ENCODE peak calls at places on chromosomes 12 and 14, in nine cellular contexts. S is CD8-positive, alpha-beta T cell; C is cardiac fibroblast; I is ascending aorta; D is neural crest cell; B is astrocyte of the cerebellum; L is spleen; A is GM23338; T is activated CD8-positive, alpha-beta T cell treated with anti-CD3 and anti-CD28 coated beads for 36 hours. G is an unnamed sample.

GRCh38 chr12:53325539-53326061 is 4.2 kb upstream of the AAAS start:
- DNase-seq in S (peak; percentile 59), C (no peak), I (no peak), D (peak; percentile 44), B (no peak), L (peak; percentile 86), A (peak; percentile 53), T (peak; percentile 47), G (no peak)

GRCh38 chr12:14567311-14568195 is at the start of gene PLBD1:
- DNase-seq in S (no peak), C (peak; percentile 30), I (no peak), D (peak; percentile 37), B (no peak), L (peak; percentile 90), A (peak; percentile 88), T (peak; percentile 36), G (peak; percentile 55)

GRCh38 chr12:1553987-1554982 is 40.1 kb downstream of the FBXL14 start:
- DNase-seq in S (no peak), C (no peak), I (no peak), D (no peak), B (no peak), L (no peak), A (no peak), T (peak; percentile 87), G (no peak)

GRCh38 chr12:98262886-98263285 is 252.5 kb upstream of the TMPO start:
- DNase-seq in S (no peak), C (no peak), I (no peak), D (no peak), B (peak; percentile 15), L (no peak), A (peak; percentile 57), T (no peak), G (no peak)

GRCh38 chr12:82705774-82706173 is 19.1 kb downstream of the TMTC2 start:
- DNase-seq in S (no peak), C (no peak), I (no peak), D (no peak), B (no peak), L (no peak), A (no peak), T (no peak), G (no peak)

GRCh38 chr14:55518391-55518790 is 61.6 kb upstream of the KTN1 start:
- DNase-seq in S (no peak), C (no peak), I (no peak), D (no peak), B (no peak), L (no peak), A (no peak), T (no peak), G (no peak)

GRCh38 chr14:104865069-104865630 is at the start of gene CEP170B:
- DNase-seq in S (peak; percentile 63), C (no peak), I (no peak), D (no peak), B (no peak), L (peak; percentile 74), A (peak; percentile 57), T (no peak), G (no peak)

GRCh38 chr12:54603173-54603814 is 14.8 kb upstream of the PPP1R1A start:
- DNase-seq in S (peak; percentile 70), C (peak; percentile 87), I (no peak), D (peak; percentile 55), B (peak; percentile 41), L (peak; percentile 79), A (peak; percentile 85), T (peak; percentile 85), G (peak; percentile 63)

GRCh38 chr12:42588981-42589464 is 523 bp downstream of the PRICKLE1 start:
- DNase-seq in S (no peak), C (peak; percentile 41), I (no peak), D (peak; percentile 39), B (no peak), L (peak; percentile 79), A (peak; percentile 83), T (peak; percentile 11), G (no peak)
- TF ChIP-seq CTCF in S (no peak), C (peak; percentile 51), I (peak; percentile 60), D (peak; percentile 69), B (peak; percentile 63), L (peak; percentile 54), A (peak; percentile 81), T (no peak), G (no peak)

GRCh38 chr12:7017870-7018349 is 366 bp downstream of the LPCAT3 start:
- DNase-seq in S (no peak), C (no peak), I (no peak), D (no peak), B (no peak), L (no peak), A (no peak), T (peak; percentile 51), G (peak; percentile 47)
- TF ChIP-seq CTCF in S (no peak), C (no peak), I (no peak), D (no peak), B (no peak), L (no peak), A (no peak), T (no peak), G (no peak)

GRCh38 chr12:91180162-91180561 is 2.5 kb downstream of the DCN start:
- DNase-seq in S (no peak), C (no peak), I (no peak), D (no peak), B (no peak), L (no peak), A (no peak), T (no peak), G (no peak)

GRCh38 chr12:91179315-91179714 is 3.3 kb downstream of the DCN start:
- DNase-seq in S (no peak), C (peak; percentile 84), I (no peak), D (no peak), B (no peak), L (no peak), A (no peak), T (no peak), G (no peak)

GRCh38 chr12:91178801-91179200 is 3.8 kb downstream of the DCN start:
- DNase-seq in S (no peak), C (no peak), I (no peak), D (no peak), B (no peak), L (no peak), A (no peak), T (no peak), G (no peak)

GRCh38 chr12:91177380-91177779 is 5.2 kb downstream of the DCN start:
- DNase-seq in S (no peak), C (no peak), I (no peak), D (no peak), B (no peak), L (no peak), A (no peak), T (no peak), G (no peak)

DNA sequence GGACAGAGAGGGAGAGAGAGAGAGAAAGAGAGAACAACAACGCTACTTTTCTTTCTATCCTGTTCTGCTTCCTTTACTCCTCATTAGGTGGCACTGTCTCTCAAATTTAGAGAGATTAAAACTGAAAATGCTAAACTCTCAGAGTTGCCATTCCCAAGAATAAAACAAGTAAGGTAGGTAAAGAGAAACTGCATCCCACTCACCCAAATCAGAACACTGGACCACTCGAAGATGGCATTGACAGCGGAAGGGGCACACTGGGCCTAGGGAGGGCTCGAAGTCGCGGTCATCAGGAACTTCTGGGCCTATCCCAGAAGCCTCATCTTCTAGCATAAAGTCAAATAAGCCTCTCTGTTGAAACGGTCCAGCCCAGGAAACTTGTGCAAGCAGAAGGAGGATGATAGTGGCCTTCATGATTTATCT is 4.5 kb downstream of the DCN start:
- DNase-seq in S (no peak), C (peak; percentile 77), I (no peak), D (no peak), B (no peak), L (no peak), A (peak; percentile 43), T (no peak), G (no peak)
- TF ChIP-seq CTCF in S (no peak), C (peak; percentile 51), I (peak; percentile 60), D (peak; percentile 57), B (peak; percentile 48), L (peak; percentile 25), A (peak; percentile 67), T (peak; percentile 21), G (no peak)

GRCh38 chr12:115398311-115398781 is 714.4 kb upstream of the TBX3 start:
- DNase-seq in S (no peak), C (peak; percentile 42), I (no peak), D (no peak), B (no peak), L (no peak), A (no peak), T (no peak), G (no peak)
- TF ChIP-seq CTCF in S (no peak), C (no peak), I (no peak), D (no peak), B (no peak), L (no peak), A (no peak), T (no peak), G (no peak)